ENCODE peak calls at places on chromosomes 13 and 19, in seven cellular contexts. One of them, this sample, is unnamed.
A peak's percentile ranks its signal among the peaks of the same experiment; 100 is the strongest.

GRCh38 chr19:9640956-9641355 is 19.9 kb upstream of the ZNF561 start:
- DNase-seq in sciatic nerve: no peak
- DNase-seq in left colon: no peak
- DNase-seq in T-helper 17 cell: no peak
- DNase-seq in activated CD4-positive, alpha-beta T cell treated with anti-CD3 and anti-CD28 coated beads, Interleukin-2, amount 50 U/mL, for 48 hours: no peak
- DNase-seq in heart right ventricle: no peak
- DNase-seq in SK-N-SH: no peak
- DNase-seq in this sample: no peak

GRCh38 chr19:39408392-39409206 is 2.0 kb downstream of the ZFP36 start:
- DNase-seq in sciatic nerve: no peak
- DNase-seq in left colon: no peak
- DNase-seq in T-helper 17 cell: peak; percentile 37
- DNase-seq in activated CD4-positive, alpha-beta T cell treated with anti-CD3 and anti-CD28 coated beads, Interleukin-2, amount 50 U/mL, for 48 hours: peak; percentile 19
- DNase-seq in heart right ventricle: no peak
- DNase-seq in SK-N-SH: no peak
- DNase-seq in this sample: peak; percentile 44

GRCh38 chr19:4580961-4581380 is 21.5 kb upstream of the SEMA6B start:
- DNase-seq in sciatic nerve: no peak
- DNase-seq in left colon: no peak
- DNase-seq in T-helper 17 cell: no peak
- DNase-seq in activated CD4-positive, alpha-beta T cell treated with anti-CD3 and anti-CD28 coated beads, Interleukin-2, amount 50 U/mL, for 48 hours: no peak
- DNase-seq in heart right ventricle: no peak
- DNase-seq in SK-N-SH: no peak
- DNase-seq in this sample: no peak

GRCh38 chr19:5141926-5142724 is 173.2 kb downstream of the KDM4B start:
- DNase-seq in sciatic nerve: no peak
- DNase-seq in left colon: no peak
- DNase-seq in T-helper 17 cell: no peak
- DNase-seq in activated CD4-positive, alpha-beta T cell treated with anti-CD3 and anti-CD28 coated beads, Interleukin-2, amount 50 U/mL, for 48 hours: no peak
- DNase-seq in heart right ventricle: peak; percentile 9
- DNase-seq in SK-N-SH: no peak
- DNase-seq in this sample: no peak

GRCh38 chr13:52061587-52061986 is 37.1 kb downstream of the UTP14C start:
- DNase-seq in sciatic nerve: no peak
- DNase-seq in left colon: no peak
- DNase-seq in T-helper 17 cell: no peak
- DNase-seq in activated CD4-positive, alpha-beta T cell treated with anti-CD3 and anti-CD28 coated beads, Interleukin-2, amount 50 U/mL, for 48 hours: no peak
- DNase-seq in heart right ventricle: no peak
- DNase-seq in SK-N-SH: no peak
- DNase-seq in this sample: no peak

GRCh38 chr19:55581828-55582223 is 1.2 kb upstream of the ZNF579 start:
- DNase-seq in sciatic nerve: no peak
- DNase-seq in left colon: no peak
- DNase-seq in T-helper 17 cell: no peak
- DNase-seq in activated CD4-positive, alpha-beta T cell treated with anti-CD3 and anti-CD28 coated beads, Interleukin-2, amount 50 U/mL, for 48 hours: no peak
- DNase-seq in heart right ventricle: no peak
- DNase-seq in SK-N-SH: no peak
- DNase-seq in this sample: no peak

GRCh38 chr19:35717665-35718344 is at the start of gene KMT2B:
- DNase-seq in sciatic nerve: no peak
- DNase-seq in left colon: no peak
- DNase-seq in T-helper 17 cell: no peak
- DNase-seq in activated CD4-positive, alpha-beta T cell treated with anti-CD3 and anti-CD28 coated beads, Interleukin-2, amount 50 U/mL, for 48 hours: no peak
- DNase-seq in heart right ventricle: no peak
- DNase-seq in SK-N-SH: peak; percentile 99
- DNase-seq in this sample: no peak

GRCh38 chr13:109699628-109700071 is 86.7 kb downstream of the IRS2 start:
- DNase-seq in sciatic nerve: no peak
- DNase-seq in left colon: no peak
- DNase-seq in T-helper 17 cell: no peak
- DNase-seq in activated CD4-positive, alpha-beta T cell treated with anti-CD3 and anti-CD28 coated beads, Interleukin-2, amount 50 U/mL, for 48 hours: no peak
- DNase-seq in heart right ventricle: no peak
- DNase-seq in SK-N-SH: no peak
- DNase-seq in this sample: no peak

GRCh38 chr13:20828540-20829364 is 55.0 kb upstream of the EEF1AKMT1 start:
- DNase-seq in sciatic nerve: no peak
- DNase-seq in left colon: no peak
- DNase-seq in T-helper 17 cell: peak; percentile 23
- DNase-seq in activated CD4-positive, alpha-beta T cell treated with anti-CD3 and anti-CD28 coated beads, Interleukin-2, amount 50 U/mL, for 48 hours: peak; percentile 5
- DNase-seq in heart right ventricle: no peak
- DNase-seq in SK-N-SH: peak; percentile 27
- DNase-seq in this sample: no peak

GRCh38 chr13:50128406-50129048 is 113.3 kb downstream of the KCNRG start:
- DNase-seq in sciatic nerve: no peak
- DNase-seq in left colon: no peak
- DNase-seq in T-helper 17 cell: peak; percentile 14
- DNase-seq in activated CD4-positive, alpha-beta T cell treated with anti-CD3 and anti-CD28 coated beads, Interleukin-2, amount 50 U/mL, for 48 hours: peak; percentile 29
- DNase-seq in heart right ventricle: no peak
- DNase-seq in SK-N-SH: no peak
- DNase-seq in this sample: peak; percentile 74

GRCh38 chr13:112346173-112346898 is 29.8 kb upstream of the SPACA7 start:
- DNase-seq in sciatic nerve: no peak
- DNase-seq in left colon: no peak
- DNase-seq in T-helper 17 cell: no peak
- DNase-seq in activated CD4-positive, alpha-beta T cell treated with anti-CD3 and anti-CD28 coated beads, Interleukin-2, amount 50 U/mL, for 48 hours: no peak
- DNase-seq in heart right ventricle: no peak
- DNase-seq in SK-N-SH: no peak
- DNase-seq in this sample: no peak

GRCh38 chr13:81781471-81781870 is 1440.5 kb upstream of the SPRY2 start:
- DNase-seq in sciatic nerve: no peak
- DNase-seq in left colon: no peak
- DNase-seq in T-helper 17 cell: no peak
- DNase-seq in activated CD4-positive, alpha-beta T cell treated with anti-CD3 and anti-CD28 coated beads, Interleukin-2, amount 50 U/mL, for 48 hours: no peak
- DNase-seq in heart right ventricle: no peak
- DNase-seq in SK-N-SH: no peak
- DNase-seq in this sample: no peak

GRCh38 chr19:43623889-43624670 is 4.7 kb upstream of the ZNF428 start:
- DNase-seq in sciatic nerve: no peak
- DNase-seq in left colon: no peak
- DNase-seq in T-helper 17 cell: no peak
- DNase-seq in activated CD4-positive, alpha-beta T cell treated with anti-CD3 and anti-CD28 coated beads, Interleukin-2, amount 50 U/mL, for 48 hours: no peak
- DNase-seq in heart right ventricle: no peak
- DNase-seq in SK-N-SH: peak; percentile 75
- DNase-seq in this sample: no peak

GRCh38 chr13:28297341-28297740 is 159.0 kb downstream of the PAN3 start:
- DNase-seq in sciatic nerve: no peak
- DNase-seq in left colon: no peak
- DNase-seq in T-helper 17 cell: no peak
- DNase-seq in activated CD4-positive, alpha-beta T cell treated with anti-CD3 and anti-CD28 coated beads, Interleukin-2, amount 50 U/mL, for 48 hours: no peak
- DNase-seq in heart right ventricle: no peak
- DNase-seq in SK-N-SH: no peak
- DNase-seq in this sample: no peak

GRCh38 chr13:50679321-50679720 is 164.2 kb downstream of the DLEU7 start:
- DNase-seq in sciatic nerve: no peak
- DNase-seq in left colon: no peak
- DNase-seq in T-helper 17 cell: no peak
- DNase-seq in activated CD4-positive, alpha-beta T cell treated with anti-CD3 and anti-CD28 coated beads, Interleukin-2, amount 50 U/mL, for 48 hours: no peak
- DNase-seq in heart right ventricle: no peak
- DNase-seq in SK-N-SH: no peak
- DNase-seq in this sample: no peak

GRCh38 chr19:3474015-3474414 is 6.3 kb downstream of the SMIM24 start:
- DNase-seq in sciatic nerve: no peak
- DNase-seq in left colon: peak; percentile 74
- DNase-seq in T-helper 17 cell: no peak
- DNase-seq in activated CD4-positive, alpha-beta T cell treated with anti-CD3 and anti-CD28 coated beads, Interleukin-2, amount 50 U/mL, for 48 hours: no peak
- DNase-seq in heart right ventricle: no peak
- DNase-seq in SK-N-SH: no peak
- DNase-seq in this sample: no peak

GRCh38 chr13:44576396-44577235 is 486 bp upstream of the TSC22D1 start:
- DNase-seq in sciatic nerve: peak; percentile 66
- DNase-seq in left colon: no peak
- DNase-seq in T-helper 17 cell: peak; percentile 29
- DNase-seq in activated CD4-positive, alpha-beta T cell treated with anti-CD3 and anti-CD28 coated beads, Interleukin-2, amount 50 U/mL, for 48 hours: peak; percentile 32
- DNase-seq in heart right ventricle: no peak
- DNase-seq in SK-N-SH: peak; percentile 68
- DNase-seq in this sample: no peak

GRCh38 chr13:79709526-79709925 is 228.6 kb downstream of the NDFIP2 start:
- DNase-seq in sciatic nerve: no peak
- DNase-seq in left colon: no peak
- DNase-seq in T-helper 17 cell: no peak
- DNase-seq in activated CD4-positive, alpha-beta T cell treated with anti-CD3 and anti-CD28 coated beads, Interleukin-2, amount 50 U/mL, for 48 hours: no peak
- DNase-seq in heart right ventricle: no peak
- DNase-seq in SK-N-SH: no peak
- DNase-seq in this sample: no peak

GRCh38 chr13:47126432-47126831 is 229.6 kb upstream of the HTR2A start:
- DNase-seq in sciatic nerve: no peak
- DNase-seq in left colon: no peak
- DNase-seq in T-helper 17 cell: no peak
- DNase-seq in activated CD4-positive, alpha-beta T cell treated with anti-CD3 and anti-CD28 coated beads, Interleukin-2, amount 50 U/mL, for 48 hours: no peak
- DNase-seq in heart right ventricle: no peak
- DNase-seq in SK-N-SH: no peak
- DNase-seq in this sample: no peak

This sample was measured in T-helper 1 cell.